ENCODE peak calls at places on chromosomes 12 and 14, in four cellular contexts. U, Z, D and X are unnamed samples.

GRCh38 chr14:59022144-59022543 is 166.3 kb upstream of the DAAM1 start:
- DNase-seq in U (peak), Z (no peak), D (no peak), X (no peak)

GRCh38 chr12:92134638-92135274 is 10.9 kb downstream of the BTG1 start:
- DNase-seq in Z (peak), D (no peak), U (no peak), X (no peak)

GRCh38 chr14:85443001-85443400 is 86.9 kb upstream of the FLRT2 start:
- DNase-seq in Z (no peak), U (no peak), D (no peak), X (no peak)

GRCh38 chr12:129145381-129145780 is 292.1 kb downstream of the GLT1D1 start:
- DNase-seq in D (no peak), U (no peak), Z (no peak), X (no peak)

GRCh38 chr12:22626429-22626828 is 1.5 kb downstream of the ETNK1 start:
- DNase-seq in Z (peak), D (no peak), U (no peak), X (peak)

GRCh38 chr14:53841109-53842099 is 115.2 kb downstream of the BMP4 start:
- DNase-seq in D (no peak), Z (no peak), U (no peak), X (no peak)

GRCh38 chr12:131074221-131075083 is 120.7 kb downstream of the ADGRD1 start:
- DNase-seq in Z (no peak), U (no peak), D (no peak), X (no peak)

GRCh38 chr14:83044001-83044400 is 1510.3 kb upstream of the SEL1L start:
- DNase-seq in U (no peak), D (no peak), Z (no peak), X (no peak)

GRCh38 chr12:6343518-6343917 is 1.6 kb upstream of the TNFRSF1A start:
- DNase-seq in D (no peak), Z (no peak), U (no peak), X (no peak)

GRCh38 chr14:36946872-36947271 is 225.5 kb downstream of the SLC25A21 start:
- DNase-seq in U (no peak), Z (no peak), D (no peak), X (no peak)

GRCh38 chr12:110403975-110404675 is 617 bp upstream of the ANAPC7 start:
- DNase-seq in U (peak), D (peak), Z (peak), X (peak)

GRCh38 chr12:3962661-3963483 is 89.7 kb upstream of the PARP11 start:
- DNase-seq in U (no peak), D (peak), Z (no peak), X (no peak)

GRCh38 chr14:92122351-92122677 is 545 bp downstream of the CPSF2 start:
- DNase-seq in U (peak), Z (peak), D (no peak), X (no peak)

GRCh38 chr14:58638231-58639205 is 756 bp downstream of the DACT1 start:
- DNase-seq in Z (peak), U (peak), D (no peak), X (no peak)

GRCh38 chr14:104369208-104369607 is 210.4 kb upstream of the C14orf180 start:
- DNase-seq in U (no peak), D (no peak), Z (no peak), X (no peak)

GRCh38 chr12:31728289-31728916 is 418 bp downstream of the AMN1 start:
- DNase-seq in D (no peak), Z (no peak), U (no peak), X (no peak)

GRCh38 chr12:10140001-10140400 is 10.0 kb upstream of the CLEC7A start:
- DNase-seq in U (no peak), D (no peak), Z (peak), X (no peak)

GRCh38 chr12:106682594-106683234 is 91.8 kb upstream of the RIC8B start:
- DNase-seq in Z (peak), U (no peak), D (no peak), X (no peak)

GRCh38 chr12:48861111-48861510 is 4.6 kb downstream of the RND1 start:
- DNase-seq in U (no peak), D (no peak), Z (no peak), X (no peak)

GRCh38 chr12:99137124-99137845 is 492.2 kb downstream of the APAF1 start:
- DNase-seq in D (no peak), U (no peak), Z (no peak), X (no peak)

GRCh38 chr12:54587315-54587821 is 1.1 kb downstream of the PPP1R1A start:
- DNase-seq in Z (no peak), D (no peak), U (no peak), X (no peak)

GRCh38 chr12:67988600-67988999 is 647 bp upstream of the IFNG-AS1 start:
- DNase-seq in D (no peak), U (no peak), Z (no peak), X (peak)

GRCh38 chr12:25929096-25929637 is 29.3 kb upstream of the RASSF8 start:
- DNase-seq in Z (no peak), D (no peak), U (no peak), X (no peak)